ENCODE peak calls at places on chromosomes 7 and 10, in four cellular contexts. T is HepG2, S is K562, Z is GM12878. U is an unnamed sample.

GRCh38 chr10:420154-421121 is 269.0 kb downstream of the DIP2C start:
- DNase-seq in T (no peak), S (no peak), Z (no peak), U (no peak)

GRCh38 chr7:29906200-29907022 is 83.2 kb downstream of the SCRN1 start:
- DNase-seq in T (no peak), S (no peak), Z (no peak), U (no peak)

GRCh38 chr10:8065651-8066050 is 11.2 kb downstream of the GATA3 start:
- DNase-seq in T (no peak), S (no peak), Z (no peak), U (no peak)

GRCh38 chr7:118005021-118005420 is 131.8 kb upstream of the CTTNBP2 start:
- DNase-seq in T (no peak), S (no peak), Z (no peak), U (no peak)

GRCh38 chr10:14259696-14260595 is 70.8 kb downstream of the FRMD4A start:
- DNase-seq in T (peak), S (no peak), Z (no peak), U (no peak)

GRCh38 chr7:38291117-38291647 is 17.7 kb upstream of the TARP start:
- DNase-seq in T (no peak), S (peak), Z (no peak), U (peak)

GRCh38 chr10:114023198-114023597 is 20.5 kb upstream of the ADRB1 start:
- DNase-seq in T (no peak), S (no peak), Z (no peak), U (no peak)

GRCh38 chr10:88792656-88793055 is 9.9 kb upstream of the LIPM start:
- DNase-seq in T (no peak), S (no peak), Z (peak), U (no peak)

DNA sequence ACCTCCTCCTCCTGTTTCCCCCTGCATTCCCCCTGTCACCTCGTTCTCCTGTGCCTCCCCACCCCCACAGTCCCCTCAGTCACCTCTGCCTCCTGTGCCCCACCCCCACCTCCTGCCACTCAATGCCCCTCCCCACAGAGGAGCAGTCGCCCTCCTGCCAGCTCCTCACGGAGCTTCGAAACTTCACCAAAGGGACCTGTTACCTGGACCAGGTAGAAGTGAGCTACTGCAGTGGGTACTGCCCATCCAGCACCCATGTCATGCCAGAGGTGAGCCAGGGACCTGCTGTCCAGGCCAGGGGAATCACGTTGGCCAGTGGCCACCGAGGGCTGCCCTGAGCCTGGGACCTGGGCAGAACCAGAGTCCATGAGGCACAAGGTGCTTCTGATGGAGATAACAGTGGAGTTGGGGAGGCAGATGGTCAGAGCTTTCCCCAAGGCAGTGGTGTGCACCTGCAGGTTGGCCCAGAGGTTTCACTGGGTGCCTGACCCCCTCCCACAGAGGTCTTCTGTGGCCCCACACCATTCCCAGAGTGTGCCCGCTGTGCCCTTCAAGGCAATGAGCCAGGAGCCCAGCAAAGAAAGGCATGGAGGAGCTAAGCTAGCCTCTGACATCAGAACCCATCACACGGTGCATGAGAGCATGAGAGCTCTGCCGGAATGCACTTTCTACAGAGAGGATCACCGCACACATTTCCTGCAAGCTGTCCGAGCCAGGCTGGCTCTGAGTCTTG is 7.0 kb upstream of the ZNF862 start:
- DNase-seq in T (no peak), S (no peak), Z (no peak), U (peak)
- TF ChIP-seq ETV6 in T (no peak), S (no peak), Z (no peak), U (no peak)

DNA sequence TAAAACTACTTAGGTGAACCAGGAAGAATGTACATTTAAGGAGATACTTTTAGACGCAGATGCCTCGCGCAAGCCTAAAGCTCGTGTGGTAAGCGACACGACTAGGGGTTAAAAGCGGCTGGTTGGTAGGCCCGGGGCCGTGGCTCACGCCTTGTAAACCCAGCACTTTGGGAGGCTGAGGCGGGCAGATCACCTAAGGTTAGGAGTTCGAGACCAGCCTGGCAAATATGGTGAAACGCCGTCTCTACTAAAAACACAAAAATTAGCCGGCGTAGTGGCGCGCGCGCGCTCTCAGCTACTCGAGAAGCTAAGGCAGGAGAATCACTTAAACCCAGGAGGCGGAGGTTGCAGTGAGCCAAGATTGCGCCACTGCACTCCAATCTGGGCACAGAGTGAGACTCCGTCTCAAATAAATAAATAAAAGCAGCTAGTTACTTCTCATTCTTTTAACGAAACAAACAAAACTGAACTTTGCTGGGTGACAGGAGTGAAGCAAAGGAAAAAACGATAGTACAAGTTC is 879 bp downstream of the NUDT5 start:
- DNase-seq in T (no peak), S (peak), Z (no peak), U (peak)
- TF ChIP-seq ETV6 in T (no peak), S (no peak), Z (no peak), U (no peak)

DNA sequence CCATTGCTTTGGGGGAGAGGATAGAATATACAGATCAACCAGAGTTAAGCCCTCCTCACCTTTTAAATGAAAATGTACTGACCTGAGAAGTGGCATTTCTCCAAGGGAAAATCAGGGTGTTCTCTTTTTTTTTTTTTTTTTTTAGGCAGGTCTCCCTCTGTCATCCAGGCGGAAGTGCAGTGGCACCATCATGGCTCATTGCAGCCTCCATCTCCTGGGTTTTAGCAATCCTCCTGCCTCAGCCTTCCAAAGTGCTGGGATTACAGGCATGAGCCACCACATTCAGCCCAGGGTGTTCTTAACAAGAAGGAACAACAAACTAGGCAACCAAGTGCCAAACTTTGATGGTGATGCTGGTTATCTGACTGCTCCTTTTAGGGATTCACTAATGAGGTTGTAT is 111.0 kb downstream of the SVOPL start:
- DNase-seq in T (no peak), S (no peak), Z (no peak), U (no peak)
- TF ChIP-seq ETV6 in T (no peak), S (no peak), Z (no peak), U (no peak)

DNA sequence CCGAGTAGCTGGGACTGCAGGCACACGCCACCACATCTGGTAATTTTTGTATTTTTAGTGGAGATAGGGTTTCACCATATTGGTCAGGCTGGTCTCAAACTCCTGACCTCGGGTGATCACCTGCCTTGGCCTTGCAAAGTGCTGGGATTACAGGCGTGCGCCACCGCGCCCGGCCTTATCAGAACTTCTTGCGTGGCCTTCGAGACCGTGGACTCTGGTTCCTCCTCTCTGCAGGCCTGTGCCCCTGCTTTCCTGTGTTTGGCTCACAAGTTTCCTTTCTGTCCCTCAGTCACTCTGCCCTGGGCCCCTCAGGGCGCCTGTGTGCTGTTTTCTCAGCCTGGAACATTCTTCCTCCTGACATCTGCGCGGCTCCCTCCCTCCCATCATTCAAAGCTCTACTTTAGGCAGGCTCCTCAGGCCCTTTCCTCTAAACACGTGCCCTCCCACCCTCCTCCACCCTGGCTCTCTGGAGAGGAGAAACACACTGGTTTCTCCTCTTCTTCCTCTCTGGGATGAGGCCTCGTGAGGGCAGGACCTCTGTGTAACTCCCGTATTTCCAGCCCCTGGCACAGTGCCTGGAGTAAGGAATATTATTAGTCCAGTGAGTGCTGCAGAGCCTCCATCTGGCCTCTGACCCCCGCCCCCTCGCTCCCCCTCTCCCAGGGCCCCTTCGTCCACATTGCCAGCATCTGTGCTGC is 6.9 kb downstream of the CLCN1 start:
- DNase-seq in T (no peak), S (no peak), Z (no peak), U (no peak)
- TF ChIP-seq ETV6 in T (no peak), S (no peak), Z (no peak), U (no peak)

GRCh38 chr10:97876387-97876786 is 26.7 kb downstream of the GOLGA7B start:
- DNase-seq in T (no peak), S (no peak), Z (no peak), U (no peak)
- TF ChIP-seq ETV6 in T (no peak), S (no peak), Z (no peak), U (no peak)

GRCh38 chr10:124735491-124736286 is 8.5 kb downstream of the FAM53B start:
- DNase-seq in T (no peak), S (no peak), Z (no peak), U (no peak)
- TF ChIP-seq ETV6 in T (no peak), S (no peak), Z (no peak), U (no peak)

GRCh38 chr10:78656815-78657621 is 411.7 kb upstream of the ZMIZ1 start:
- DNase-seq in T (peak), S (peak), Z (no peak), U (no peak)
- TF ChIP-seq ETV6 in T (no peak), S (no peak), Z (no peak), U (no peak)

GRCh38 chr10:22341190-22341935 is 3.9 kb upstream of the SPAG6 start:
- DNase-seq in T (no peak), S (peak), Z (no peak), U (no peak)
- TF ChIP-seq ETV6 in T (no peak), S (no peak), Z (no peak), U (no peak)

U was measured in WTC11.